ENCODE peak calls at places on chromosome 13, in six cellular contexts. One of them, this sample, is unnamed.

GRCh38 chr13:23350009-23350408 is 83.5 kb downstream of the SACS start:
- DNase-seq in NCI-H774: no peak
- DNase-seq in breast epithelium: no peak
- DNase-seq in brain microvascular endothelial cell: no peak
- DNase-seq in Jurkat, Clone E6-1: no peak
- DNase-seq in AML-193: no peak
- DNase-seq in this sample: no peak

GRCh38 chr13:109904218-109904617 is 117.8 kb upstream of the IRS2 start:
- DNase-seq in AML-193: no peak
- DNase-seq in breast epithelium: no peak
- DNase-seq in brain microvascular endothelial cell: no peak
- DNase-seq in NCI-H774: no peak
- DNase-seq in Jurkat, Clone E6-1: peak
- DNase-seq in this sample: no peak

GRCh38 chr13:37386276-37386675 is 212.3 kb downstream of the POSTN start:
- DNase-seq in NCI-H774: no peak
- DNase-seq in Jurkat, Clone E6-1: no peak
- DNase-seq in brain microvascular endothelial cell: no peak
- DNase-seq in breast epithelium: no peak
- DNase-seq in AML-193: no peak
- DNase-seq in this sample: peak

GRCh38 chr13:44972956-44973581 is 16.2 kb downstream of the NUFIP1 start:
- DNase-seq in brain microvascular endothelial cell: no peak
- DNase-seq in NCI-H774: no peak
- DNase-seq in AML-193: peak
- DNase-seq in Jurkat, Clone E6-1: no peak
- DNase-seq in breast epithelium: no peak
- DNase-seq in this sample: peak

GRCh38 chr13:45316210-45316799 is 24.7 kb downstream of the TPT1 start:
- DNase-seq in brain microvascular endothelial cell: no peak
- DNase-seq in Jurkat, Clone E6-1: no peak
- DNase-seq in breast epithelium: no peak
- DNase-seq in AML-193: no peak
- DNase-seq in NCI-H774: no peak
- DNase-seq in this sample: no peak

GRCh38 chr13:94764576-94765321 is 52.4 kb upstream of the SOX21 start:
- DNase-seq in NCI-H774: no peak
- DNase-seq in Jurkat, Clone E6-1: peak
- DNase-seq in breast epithelium: no peak
- DNase-seq in AML-193: no peak
- DNase-seq in brain microvascular endothelial cell: no peak
- DNase-seq in this sample: peak

GRCh38 chr13:98500963-98501421 is 75.9 kb downstream of the STK24 start:
- DNase-seq in AML-193: no peak
- DNase-seq in Jurkat, Clone E6-1: no peak
- DNase-seq in NCI-H774: no peak
- DNase-seq in breast epithelium: no peak
- DNase-seq in brain microvascular endothelial cell: no peak
- DNase-seq in this sample: no peak

GRCh38 chr13:33224686-33225085 is 60.9 kb downstream of the STARD13 start:
- DNase-seq in Jurkat, Clone E6-1: no peak
- DNase-seq in breast epithelium: no peak
- DNase-seq in AML-193: no peak
- DNase-seq in NCI-H774: no peak
- DNase-seq in brain microvascular endothelial cell: no peak
- DNase-seq in this sample: no peak

GRCh38 chr13:76917096-76917495 is 30.9 kb upstream of the KCTD12 start:
- DNase-seq in Jurkat, Clone E6-1: no peak
- DNase-seq in brain microvascular endothelial cell: no peak
- DNase-seq in breast epithelium: no peak
- DNase-seq in NCI-H774: no peak
- DNase-seq in AML-193: no peak
- DNase-seq in this sample: peak

GRCh38 chr13:77386880-77387606 is 60.1 kb upstream of the MYCBP2 start:
- DNase-seq in AML-193: peak
- DNase-seq in Jurkat, Clone E6-1: no peak
- DNase-seq in brain microvascular endothelial cell: peak
- DNase-seq in breast epithelium: no peak
- DNase-seq in NCI-H774: no peak
- DNase-seq in this sample: peak

GRCh38 chr13:73602295-73602694 is 531.9 kb downstream of the KLF12 start:
- DNase-seq in Jurkat, Clone E6-1: no peak
- DNase-seq in AML-193: no peak
- DNase-seq in NCI-H774: no peak
- DNase-seq in brain microvascular endothelial cell: peak
- DNase-seq in breast epithelium: no peak
- DNase-seq in this sample: no peak

GRCh38 chr13:35797946-35798345 is 321.5 kb upstream of the MAB21L1 start:
- DNase-seq in NCI-H774: no peak
- DNase-seq in AML-193: no peak
- DNase-seq in brain microvascular endothelial cell: no peak
- DNase-seq in Jurkat, Clone E6-1: no peak
- DNase-seq in breast epithelium: no peak
- DNase-seq in this sample: peak

GRCh38 chr13:33249066-33249465 is 36.5 kb downstream of the STARD13 start:
- DNase-seq in brain microvascular endothelial cell: peak
- DNase-seq in Jurkat, Clone E6-1: no peak
- DNase-seq in breast epithelium: no peak
- DNase-seq in NCI-H774: no peak
- DNase-seq in AML-193: no peak
- DNase-seq in this sample: no peak

GRCh38 chr13:99220199-99220931 is 19.7 kb downstream of the UBAC2 start:
- DNase-seq in breast epithelium: no peak
- DNase-seq in Jurkat, Clone E6-1: peak
- DNase-seq in NCI-H774: no peak
- DNase-seq in brain microvascular endothelial cell: peak
- DNase-seq in AML-193: no peak
- DNase-seq in this sample: no peak

GRCh38 chr13:39875111-39875510 is 219.6 kb downstream of the COG6 start:
- DNase-seq in AML-193: no peak
- DNase-seq in breast epithelium: no peak
- DNase-seq in Jurkat, Clone E6-1: no peak
- DNase-seq in brain microvascular endothelial cell: no peak
- DNase-seq in NCI-H774: no peak
- DNase-seq in this sample: no peak

GRCh38 chr13:111153977-111154332 is 38.8 kb downstream of the ARHGEF7 start:
- DNase-seq in Jurkat, Clone E6-1: no peak
- DNase-seq in breast epithelium: no peak
- DNase-seq in NCI-H774: no peak
- DNase-seq in AML-193: peak
- DNase-seq in brain microvascular endothelial cell: peak
- DNase-seq in this sample: no peak

GRCh38 chr13:33644607-33645543 is 173.1 kb upstream of the RFC3 start:
- DNase-seq in breast epithelium: no peak
- DNase-seq in NCI-H774: no peak
- DNase-seq in AML-193: peak
- DNase-seq in Jurkat, Clone E6-1: no peak
- DNase-seq in brain microvascular endothelial cell: no peak
- DNase-seq in this sample: peak

GRCh38 chr13:42497798-42498197 is 76.2 kb upstream of the TNFSF11 start:
- DNase-seq in brain microvascular endothelial cell: peak
- DNase-seq in NCI-H774: no peak
- DNase-seq in breast epithelium: no peak
- DNase-seq in AML-193: no peak
- DNase-seq in Jurkat, Clone E6-1: no peak
- DNase-seq in this sample: no peak

GRCh38 chr13:21124853-21125252 is 51.5 kb downstream of the SKA3 start:
- DNase-seq in brain microvascular endothelial cell: peak
- DNase-seq in breast epithelium: no peak
- DNase-seq in NCI-H774: peak
- DNase-seq in Jurkat, Clone E6-1: peak
- DNase-seq in AML-193: no peak
- DNase-seq in this sample: no peak

GRCh38 chr13:104984296-104984818 is 1551.1 kb downstream of the EFNB2 start:
- DNase-seq in Jurkat, Clone E6-1: peak
- DNase-seq in AML-193: peak
- DNase-seq in brain microvascular endothelial cell: peak
- DNase-seq in NCI-H774: no peak
- DNase-seq in breast epithelium: no peak
- DNase-seq in this sample: peak

GRCh38 chr13:102993348-102993747 is 72.9 kb downstream of the SLC10A2 start:
- DNase-seq in NCI-H774: no peak
- DNase-seq in brain microvascular endothelial cell: no peak
- DNase-seq in AML-193: no peak
- DNase-seq in breast epithelium: no peak
- DNase-seq in Jurkat, Clone E6-1: no peak
- DNase-seq in this sample: no peak

GRCh38 chr13:73715114-73715909 is 418.9 kb downstream of the KLF12 start:
- DNase-seq in AML-193: no peak
- DNase-seq in Jurkat, Clone E6-1: no peak
- DNase-seq in breast epithelium: no peak
- DNase-seq in brain microvascular endothelial cell: no peak
- DNase-seq in NCI-H774: no peak
- DNase-seq in this sample: no peak

GRCh38 chr13:113859311-113860050 is 4.4 kb downstream of the GAS6 start:
- DNase-seq in brain microvascular endothelial cell: no peak
- DNase-seq in AML-193: no peak
- DNase-seq in breast epithelium: no peak
- DNase-seq in NCI-H774: no peak
- DNase-seq in Jurkat, Clone E6-1: no peak
- DNase-seq in this sample: no peak

GRCh38 chr13:97266328-97266727 is 44.2 kb downstream of the MBNL2 start:
- DNase-seq in brain microvascular endothelial cell: no peak
- DNase-seq in Jurkat, Clone E6-1: no peak
- DNase-seq in AML-193: no peak
- DNase-seq in breast epithelium: no peak
- DNase-seq in NCI-H774: no peak
- DNase-seq in this sample: no peak

GRCh38 chr13:99256709-99257108 is 1.5 kb downstream of the GPR18 start:
- DNase-seq in AML-193: peak
- DNase-seq in Jurkat, Clone E6-1: no peak
- DNase-seq in brain microvascular endothelial cell: no peak
- DNase-seq in NCI-H774: no peak
- DNase-seq in breast epithelium: no peak
- DNase-seq in this sample: no peak

GRCh38 chr13:98977568-98978270 is at the start of gene DOCK9:
- DNase-seq in AML-193: no peak
- DNase-seq in Jurkat, Clone E6-1: no peak
- DNase-seq in NCI-H774: peak
- DNase-seq in breast epithelium: no peak
- DNase-seq in brain microvascular endothelial cell: peak
- DNase-seq in this sample: peak

GRCh38 chr13:113781571-113781970 is 22.5 kb downstream of the TMEM255B start:
- DNase-seq in brain microvascular endothelial cell: no peak
- DNase-seq in Jurkat, Clone E6-1: no peak
- DNase-seq in AML-193: peak
- DNase-seq in breast epithelium: no peak
- DNase-seq in NCI-H774: no peak
- DNase-seq in this sample: no peak

GRCh38 chr13:35675651-35676050 is 199.2 kb upstream of the MAB21L1 start:
- DNase-seq in Jurkat, Clone E6-1: no peak
- DNase-seq in NCI-H774: no peak
- DNase-seq in AML-193: no peak
- DNase-seq in breast epithelium: no peak
- DNase-seq in brain microvascular endothelial cell: no peak
- DNase-seq in this sample: no peak

GRCh38 chr13:93767917-93768422 is 541.4 kb downstream of the GPC6 start:
- DNase-seq in breast epithelium: no peak
- DNase-seq in AML-193: no peak
- DNase-seq in brain microvascular endothelial cell: no peak
- DNase-seq in NCI-H774: no peak
- DNase-seq in Jurkat, Clone E6-1: no peak
- DNase-seq in this sample: no peak

GRCh38 chr13:43364210-43365041 is 341.0 kb downstream of the DNAJC15 start:
- DNase-seq in brain microvascular endothelial cell: peak
- DNase-seq in NCI-H774: no peak
- DNase-seq in Jurkat, Clone E6-1: no peak
- DNase-seq in AML-193: no peak
- DNase-seq in breast epithelium: no peak
- DNase-seq in this sample: peak

GRCh38 chr13:37187110-37187509 is 81.6 kb upstream of the CSNK1A1L start:
- DNase-seq in Jurkat, Clone E6-1: no peak
- DNase-seq in NCI-H774: no peak
- DNase-seq in brain microvascular endothelial cell: peak
- DNase-seq in AML-193: no peak
- DNase-seq in breast epithelium: peak
- DNase-seq in this sample: no peak

GRCh38 chr13:45276887-45277286 is 64.1 kb downstream of the TPT1 start:
- DNase-seq in breast epithelium: no peak
- DNase-seq in Jurkat, Clone E6-1: no peak
- DNase-seq in brain microvascular endothelial cell: no peak
- DNase-seq in NCI-H774: no peak
- DNase-seq in AML-193: no peak
- DNase-seq in this sample: no peak

GRCh38 chr13:38777347-38778107 is 90.7 kb downstream of the FREM2 start:
- DNase-seq in breast epithelium: no peak
- DNase-seq in Jurkat, Clone E6-1: no peak
- DNase-seq in AML-193: no peak
- DNase-seq in NCI-H774: no peak
- DNase-seq in brain microvascular endothelial cell: no peak
- DNase-seq in this sample: no peak

GRCh38 chr13:28865951-28866350 is 45.8 kb downstream of the MTUS2 start:
- DNase-seq in Jurkat, Clone E6-1: no peak
- DNase-seq in NCI-H774: no peak
- DNase-seq in breast epithelium: no peak
- DNase-seq in AML-193: no peak
- DNase-seq in brain microvascular endothelial cell: no peak
- DNase-seq in this sample: no peak

GRCh38 chr13:19782049-19782726 is 557 bp downstream of the PSPC1 start:
- DNase-seq in Jurkat, Clone E6-1: no peak
- DNase-seq in NCI-H774: no peak
- DNase-seq in breast epithelium: peak
- DNase-seq in brain microvascular endothelial cell: peak
- DNase-seq in AML-193: no peak
- DNase-seq in this sample: peak

GRCh38 chr13:23610187-23610576 is 40.0 kb downstream of the TNFRSF19 start:
- DNase-seq in brain microvascular endothelial cell: peak
- DNase-seq in AML-193: no peak
- DNase-seq in NCI-H774: no peak
- DNase-seq in Jurkat, Clone E6-1: no peak
- DNase-seq in breast epithelium: no peak
- DNase-seq in this sample: peak

GRCh38 chr13:50320297-50320862 is 305.1 kb downstream of the KCNRG start:
- DNase-seq in brain microvascular endothelial cell: peak
- DNase-seq in Jurkat, Clone E6-1: no peak
- DNase-seq in breast epithelium: no peak
- DNase-seq in NCI-H774: peak
- DNase-seq in AML-193: no peak
- DNase-seq in this sample: no peak

GRCh38 chr13:107450931-107451330 is 764.4 kb downstream of the LIG4 start:
- DNase-seq in AML-193: no peak
- DNase-seq in NCI-H774: no peak
- DNase-seq in Jurkat, Clone E6-1: no peak
- DNase-seq in breast epithelium: no peak
- DNase-seq in brain microvascular endothelial cell: peak
- DNase-seq in this sample: peak